ENCODE peak calls at places on chromosomes 7 and 10, in four cellular contexts. One of them, this sample, is unnamed.

GRCh38 chr7:135236727-135237126 is 3.1 kb downstream of the STRA8 start:
- DNase-seq in NT2/D1: no peak
- DNase-seq in stimulated activated CD8-positive, alpha-beta memory T cell treated with anti-CD3 and anti-CD28 coated beads, Interleukin-12 subunit alpha, Interleukin-12 subunit beta, amount 100 ng/mL, for 4 hours: no peak
- DNase-seq in foreskin fibroblast: no peak
- DNase-seq in this sample: no peak

GRCh38 chr7:155526225-155526624 is 20.1 kb downstream of the CNPY1 start:
- DNase-seq in NT2/D1: no peak
- DNase-seq in stimulated activated CD8-positive, alpha-beta memory T cell treated with anti-CD3 and anti-CD28 coated beads, Interleukin-12 subunit alpha, Interleukin-12 subunit beta, amount 100 ng/mL, for 4 hours: no peak
- DNase-seq in foreskin fibroblast: no peak
- DNase-seq in this sample: no peak

GRCh38 chr10:31940839-31941653 is 12.4 kb upstream of the ARHGAP12 start:
- DNase-seq in NT2/D1: no peak
- DNase-seq in stimulated activated CD8-positive, alpha-beta memory T cell treated with anti-CD3 and anti-CD28 coated beads, Interleukin-12 subunit alpha, Interleukin-12 subunit beta, amount 100 ng/mL, for 4 hours: no peak
- DNase-seq in foreskin fibroblast: peak
- DNase-seq in this sample: no peak

GRCh38 chr10:30216811-30217210 is 132.3 kb downstream of the MTPAP start:
- DNase-seq in NT2/D1: no peak
- DNase-seq in stimulated activated CD8-positive, alpha-beta memory T cell treated with anti-CD3 and anti-CD28 coated beads, Interleukin-12 subunit alpha, Interleukin-12 subunit beta, amount 100 ng/mL, for 4 hours: no peak
- DNase-seq in foreskin fibroblast: no peak
- DNase-seq in this sample: no peak

GRCh38 chr10:76257816-76258215 is 826.4 kb downstream of the LRMDA start:
- DNase-seq in NT2/D1: no peak
- DNase-seq in stimulated activated CD8-positive, alpha-beta memory T cell treated with anti-CD3 and anti-CD28 coated beads, Interleukin-12 subunit alpha, Interleukin-12 subunit beta, amount 100 ng/mL, for 4 hours: no peak
- DNase-seq in foreskin fibroblast: no peak
- DNase-seq in this sample: no peak

GRCh38 chr10:27464993-27465392 is 39.1 kb upstream of the RAB18 start:
- DNase-seq in NT2/D1: no peak
- DNase-seq in stimulated activated CD8-positive, alpha-beta memory T cell treated with anti-CD3 and anti-CD28 coated beads, Interleukin-12 subunit alpha, Interleukin-12 subunit beta, amount 100 ng/mL, for 4 hours: no peak
- DNase-seq in foreskin fibroblast: no peak
- DNase-seq in this sample: peak

GRCh38 chr10:121106607-121107006 is 255.4 kb downstream of the WDR11 start:
- DNase-seq in NT2/D1: no peak
- DNase-seq in stimulated activated CD8-positive, alpha-beta memory T cell treated with anti-CD3 and anti-CD28 coated beads, Interleukin-12 subunit alpha, Interleukin-12 subunit beta, amount 100 ng/mL, for 4 hours: no peak
- DNase-seq in foreskin fibroblast: no peak
- DNase-seq in this sample: no peak

GRCh38 chr10:119502618-119503155 is 39.8 kb downstream of the RGS10 start:
- DNase-seq in NT2/D1: no peak
- DNase-seq in stimulated activated CD8-positive, alpha-beta memory T cell treated with anti-CD3 and anti-CD28 coated beads, Interleukin-12 subunit alpha, Interleukin-12 subunit beta, amount 100 ng/mL, for 4 hours: no peak
- DNase-seq in foreskin fibroblast: no peak
- DNase-seq in this sample: no peak

GRCh38 chr7:70630647-70631457 is 501.1 kb upstream of the GALNT17 start:
- DNase-seq in NT2/D1: no peak
- DNase-seq in stimulated activated CD8-positive, alpha-beta memory T cell treated with anti-CD3 and anti-CD28 coated beads, Interleukin-12 subunit alpha, Interleukin-12 subunit beta, amount 100 ng/mL, for 4 hours: no peak
- DNase-seq in foreskin fibroblast: no peak
- DNase-seq in this sample: no peak

GRCh38 chr7:157497744-157498541 is 161.1 kb downstream of the DNAJB6 start:
- DNase-seq in NT2/D1: no peak
- DNase-seq in stimulated activated CD8-positive, alpha-beta memory T cell treated with anti-CD3 and anti-CD28 coated beads, Interleukin-12 subunit alpha, Interleukin-12 subunit beta, amount 100 ng/mL, for 4 hours: no peak
- DNase-seq in foreskin fibroblast: no peak
- DNase-seq in this sample: no peak

GRCh38 chr10:46547881-46548780 is 8.3 kb downstream of the GPRIN2 start:
- DNase-seq in NT2/D1: no peak
- DNase-seq in stimulated activated CD8-positive, alpha-beta memory T cell treated with anti-CD3 and anti-CD28 coated beads, Interleukin-12 subunit alpha, Interleukin-12 subunit beta, amount 100 ng/mL, for 4 hours: no peak
- DNase-seq in foreskin fibroblast: no peak
- DNase-seq in this sample: no peak

GRCh38 chr10:13775786-13776780 is 189.3 kb downstream of the PRPF18 start:
- DNase-seq in NT2/D1: no peak
- DNase-seq in stimulated activated CD8-positive, alpha-beta memory T cell treated with anti-CD3 and anti-CD28 coated beads, Interleukin-12 subunit alpha, Interleukin-12 subunit beta, amount 100 ng/mL, for 4 hours: no peak
- DNase-seq in foreskin fibroblast: peak
- DNase-seq in this sample: no peak

GRCh38 chr7:45923290-45923689 is 2.2 kb upstream of the IGFBP3 start:
- DNase-seq in NT2/D1: no peak
- DNase-seq in stimulated activated CD8-positive, alpha-beta memory T cell treated with anti-CD3 and anti-CD28 coated beads, Interleukin-12 subunit alpha, Interleukin-12 subunit beta, amount 100 ng/mL, for 4 hours: peak
- DNase-seq in foreskin fibroblast: peak
- DNase-seq in this sample: peak

GRCh38 chr10:32953277-32953927 is 4.6 kb downstream of the ITGB1 start:
- DNase-seq in NT2/D1: no peak
- DNase-seq in stimulated activated CD8-positive, alpha-beta memory T cell treated with anti-CD3 and anti-CD28 coated beads, Interleukin-12 subunit alpha, Interleukin-12 subunit beta, amount 100 ng/mL, for 4 hours: no peak
- DNase-seq in foreskin fibroblast: no peak
- DNase-seq in this sample: no peak

GRCh38 chr10:76382381-76382851 is 951.0 kb downstream of the LRMDA start:
- DNase-seq in NT2/D1: no peak
- DNase-seq in stimulated activated CD8-positive, alpha-beta memory T cell treated with anti-CD3 and anti-CD28 coated beads, Interleukin-12 subunit alpha, Interleukin-12 subunit beta, amount 100 ng/mL, for 4 hours: no peak
- DNase-seq in foreskin fibroblast: peak
- DNase-seq in this sample: no peak

GRCh38 chr10:13099144-13099665 is 758 bp upstream of the OPTN start:
- DNase-seq in NT2/D1: peak
- DNase-seq in stimulated activated CD8-positive, alpha-beta memory T cell treated with anti-CD3 and anti-CD28 coated beads, Interleukin-12 subunit alpha, Interleukin-12 subunit beta, amount 100 ng/mL, for 4 hours: peak
- DNase-seq in foreskin fibroblast: peak
- DNase-seq in this sample: peak

GRCh38 chr10:119863951-119864565 is 8.6 kb downstream of the MCMBP start:
- DNase-seq in NT2/D1: no peak
- DNase-seq in stimulated activated CD8-positive, alpha-beta memory T cell treated with anti-CD3 and anti-CD28 coated beads, Interleukin-12 subunit alpha, Interleukin-12 subunit beta, amount 100 ng/mL, for 4 hours: no peak
- DNase-seq in foreskin fibroblast: no peak
- DNase-seq in this sample: no peak

This sample was measured in AML-193.